ENCODE peak calls at places on chromosomes 5 and 9, in nine cellular contexts. M is fibroblast of pulmonary artery, B is endodermal cell, H is GM23248, I is transverse colon, F is fibroblast of lung, X is IMR-90, O is tibial artery, S is AG04450. Q is an unnamed sample.

GRCh38 chr5:123367739-123368138 is 55.5 kb downstream of the CEP120 start:
- DNase-seq in S (no peak), B (no peak), F (peak), X (peak), M (peak), O (no peak), H (peak), I (no peak), Q (no peak)

GRCh38 chr5:91957671-91958070 is 574.6 kb upstream of the ARRDC3 start:
- DNase-seq in H (peak), O (no peak), F (peak), M (peak), B (no peak), S (no peak), I (no peak), X (peak), Q (no peak)

GRCh38 chr9:130128782-130129424 is 43.3 kb upstream of the NCS1 start:
- DNase-seq in O (peak), S (peak), I (peak), M (peak), H (peak), F (peak), X (peak), B (no peak), Q (no peak)

GRCh38 chr5:107486489-107486888 is 184.2 kb downstream of the EFNA5 start:
- DNase-seq in O (no peak), X (peak), B (no peak), M (peak), H (peak), I (no peak), S (no peak), F (peak), Q (no peak)

GRCh38 chr5:90386099-90386710 is 23.4 kb downstream of the CETN3 start:
- DNase-seq in X (peak), O (no peak), H (peak), S (no peak), M (peak), F (peak), I (no peak), B (no peak), Q (no peak)

GRCh38 chr9:123929870-123930831 is at the start of gene DENND1A:
- DNase-seq in I (peak), H (peak), B (peak), F (peak), X (peak), O (peak), S (peak), M (peak), Q (peak)

GRCh38 chr5:52947208-52947607 is 41.9 kb upstream of the ITGA2 start:
- DNase-seq in F (peak), I (no peak), M (no peak), O (no peak), X (peak), S (no peak), H (peak), B (no peak), Q (no peak)

GRCh38 chr5:169548315-169548714 is 35.3 kb upstream of the SPDL1 start:
- DNase-seq in F (peak), S (no peak), O (no peak), I (no peak), H (peak), B (no peak), X (peak), M (peak), Q (no peak)

GRCh38 chr9:80387828-80388227 is 816.1 kb downstream of the TLE4 start:
- DNase-seq in S (no peak), B (no peak), H (no peak), I (no peak), X (no peak), F (no peak), M (no peak), O (no peak), Q (no peak)

GRCh38 chr5:157575096-157575872 is at the start of gene ADAM19:
- DNase-seq in H (peak), B (no peak), I (peak), S (no peak), O (peak), X (peak), M (peak), F (peak), Q (peak)

GRCh38 chr9:4144869-4145268 is 155.0 kb downstream of the GLIS3 start:
- DNase-seq in F (peak), B (no peak), M (no peak), H (peak), S (no peak), O (no peak), X (no peak), I (no peak), Q (no peak)

GRCh38 chr9:35650341-35651158 is at the start of gene SIT1:
- DNase-seq in F (no peak), B (peak), X (no peak), I (no peak), S (no peak), M (no peak), H (no peak), O (no peak), Q (no peak)
- H3K4me3 ChIP-seq in F (no peak), B (no peak), X (no peak), I (no peak), S (no peak), M (no peak), H (peak), O (no peak), Q (no peak)

GRCh38 chr5:89350684-89351083 is 467.7 kb upstream of the MEF2C start:
- DNase-seq in B (no peak), F (no peak), X (no peak), M (no peak), H (no peak), S (no peak), I (no peak), O (no peak), Q (no peak)
- H3K4me3 ChIP-seq in B (no peak), F (no peak), X (no peak), M (no peak), H (no peak), S (no peak), I (no peak), O (no peak), Q (no peak)

GRCh38 chr9:16514131-16514530 is 356.3 kb downstream of the BNC2 start:
- DNase-seq in X (no peak), I (no peak), F (peak), H (no peak), S (no peak), O (no peak), M (no peak), B (peak), Q (no peak)
- H3K4me3 ChIP-seq in X (no peak), I (no peak), F (no peak), H (no peak), S (no peak), O (no peak), M (no peak), B (no peak), Q (no peak)

GRCh38 chr9:121285835-121286687 is 18.1 kb downstream of the GSN start:
- DNase-seq in I (peak), M (peak), B (peak), S (no peak), O (peak), H (peak), F (peak), X (peak), Q (peak)
- H3K4me3 ChIP-seq in I (no peak), M (no peak), B (no peak), S (no peak), O (peak), H (peak), F (no peak), X (no peak), Q (no peak)

Q was measured in aorta.